ENCODE peak calls at places on chromosomes 13 and 19, in nine cellular contexts. E, P, I, A, R, U, H, X and N are unnamed samples. For H3K4me1, the result is how much of the 10 kb centered on the place peaks cover.

GRCh38 chr19:46840157-46840942 is 10.3 kb downstream of the AP2S1 start:
- DNase-seq in E (no peak), P (no peak), I (peak), A (no peak), R (peak), U (peak), H (peak), X (peak), N (no peak)

GRCh38 chr13:108044929-108045328 is 170.4 kb downstream of the LIG4 start:
- DNase-seq in E (no peak), P (no peak), I (no peak), A (no peak), R (no peak), U (no peak), H (no peak), X (no peak), N (no peak)

GRCh38 chr13:48994731-48995130 is 19.0 kb downstream of the FNDC3A start:
- DNase-seq in E (no peak), P (no peak), I (no peak), A (no peak), R (peak), U (no peak), H (peak), X (peak), N (no peak)

GRCh38 chr13:26872444-26873173 is 112.0 kb upstream of the GPR12 start:
- DNase-seq in E (no peak), P (no peak), I (peak), A (no peak), R (peak), U (peak), H (peak), X (peak), N (peak)

GRCh38 chr13:98592353-98592740 is 15.4 kb upstream of the STK24 start:
- DNase-seq in E (no peak), P (no peak), I (no peak), A (no peak), R (no peak), U (no peak), H (no peak), X (no peak), N (no peak)

GRCh38 chr13:27905650-27906049 is 14.2 kb upstream of the PDX1 start:
- DNase-seq in E (no peak), P (no peak), I (peak), A (no peak), R (no peak), U (no peak), H (no peak), X (no peak), N (no peak)

GRCh38 chr13:107250626-107251025 is 682.7 kb upstream of the ARGLU1 start:
- DNase-seq in E (no peak), P (no peak), I (no peak), A (no peak), R (peak), U (no peak), H (no peak), X (no peak), N (no peak)

GRCh38 chr13:31503626-31504025 is 235.7 kb upstream of the RXFP2 start:
- DNase-seq in E (no peak), P (no peak), I (no peak), A (no peak), R (no peak), U (no peak), H (no peak), X (no peak), N (no peak)

GRCh38 chr13:91595677-91596076 is 197.3 kb downstream of the GPC5 start:
- DNase-seq in E (no peak), P (no peak), I (no peak), A (no peak), R (no peak), U (no peak), H (no peak), X (no peak), N (no peak)

GRCh38 chr19:13238891-13239534 is 88.8 kb downstream of the IER2 start:
- DNase-seq in E (no peak), P (no peak), I (no peak), A (no peak), R (no peak), U (no peak), H (no peak), X (no peak), N (no peak)
- TF ChIP-seq CTCF in E (no peak), P (no peak), I (no peak), A (no peak), R (no peak), U (no peak), H (no peak), X (no peak), N (no peak)

GRCh38 chr19:3453840-3454239 is 26.5 kb downstream of the SMIM24 start:
- DNase-seq in E (no peak), P (no peak), I (no peak), A (no peak), R (no peak), U (no peak), H (no peak), X (no peak), N (no peak)
- H3K4me3 ChIP-seq in E (no peak), P (no peak), I (no peak), A (no peak), R (no peak), U (no peak), H (no peak), X (no peak), N (no peak)

GRCh38 chr19:48396871-48397176 is 3.4 kb downstream of the GRIN2D start:
- DNase-seq in E (no peak), P (no peak), I (no peak), A (no peak), R (no peak), U (no peak), H (no peak), X (no peak), N (no peak)

GRCh38 chr19:48396010-48396870 is 2.8 kb downstream of the GRIN2D start:
- DNase-seq in E (no peak), P (no peak), I (no peak), A (no peak), R (no peak), U (no peak), H (no peak), X (no peak), N (no peak)

GRCh38 chr19:48397263-48397635 is 3.8 kb downstream of the GRIN2D start:
- DNase-seq in E (no peak), P (no peak), I (no peak), A (no peak), R (no peak), U (no peak), H (no peak), X (no peak), N (no peak)

GRCh38 chr19:48398329-48399235 is 5.1 kb downstream of the GRIN2D start:
- DNase-seq in E (peak), P (peak), I (peak), A (no peak), R (peak), U (peak), H (peak), X (peak), N (peak)

GRCh38 chr19:48397636-48398328 is 4.3 kb downstream of the GRIN2D start:
- DNase-seq in E (no peak), P (no peak), I (no peak), A (no peak), R (no peak), U (no peak), H (peak), X (no peak), N (no peak)
- H3K4me1 ChIP-seq in E (under half), P (under half), I (under half), A (half or more), R (under half), U (under half), H (under half), X (half or more), N (under half)

GRCh38 chr13:23750383-23751121 is 138.6 kb downstream of the MIPEP start:
- DNase-seq in E (no peak), P (no peak), I (no peak), A (no peak), R (peak), U (no peak), H (no peak), X (no peak), N (no peak)

GRCh38 chr13:23754506-23754905 is 134.7 kb downstream of the MIPEP start:
- DNase-seq in E (no peak), P (no peak), I (no peak), A (no peak), R (peak), U (no peak), H (no peak), X (peak), N (no peak)

GRCh38 chr13:23751195-23751594 is 138.0 kb downstream of the MIPEP start:
- DNase-seq in E (no peak), P (no peak), I (no peak), A (no peak), R (peak), U (no peak), H (no peak), X (peak), N (no peak)

GRCh38 chr13:23753523-23753922 is 135.7 kb downstream of the MIPEP start:
- DNase-seq in E (no peak), P (no peak), I (peak), A (no peak), R (peak), U (no peak), H (peak), X (peak), N (no peak)

DNA sequence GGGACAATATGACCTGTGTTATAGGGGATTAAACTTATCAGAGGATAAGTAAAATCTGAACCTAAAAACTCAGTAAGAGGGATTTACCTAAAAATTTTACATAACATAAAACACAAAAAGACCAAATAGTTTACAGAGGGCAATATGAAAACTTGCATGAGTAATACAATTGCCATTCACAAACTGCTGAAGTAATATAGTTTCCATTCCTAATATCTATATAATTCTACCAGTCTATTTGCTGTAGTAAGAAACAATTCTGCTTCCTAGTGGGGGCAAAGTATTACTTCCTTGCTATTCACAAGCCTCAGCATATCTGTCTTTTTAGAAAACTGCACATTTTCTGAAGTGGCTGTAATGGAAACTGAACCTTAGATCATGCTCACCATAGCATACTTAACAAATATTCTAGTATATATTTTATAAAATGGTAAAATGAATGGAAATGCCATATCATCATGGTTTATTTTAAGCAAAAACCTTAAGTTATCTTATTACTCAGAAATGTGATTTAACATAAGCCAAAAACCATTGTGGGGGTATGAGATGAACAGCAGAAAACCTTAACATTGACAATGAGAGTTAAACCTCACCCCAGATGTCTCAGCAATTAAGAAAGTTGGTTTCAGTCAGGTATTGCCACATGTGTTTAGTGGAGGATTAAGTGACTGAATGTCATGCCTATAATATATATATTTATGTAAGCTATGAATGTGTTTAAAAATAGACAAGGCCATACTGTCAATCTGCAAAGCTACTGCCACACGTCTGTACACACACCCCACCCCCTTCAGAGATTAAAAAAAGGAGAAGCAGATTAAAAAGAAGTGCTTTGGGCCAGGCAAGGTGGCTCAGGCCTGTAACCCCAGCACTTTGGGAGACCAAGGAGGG is 136.8 kb downstream of the MIPEP start:
- DNase-seq in E (no peak), P (no peak), I (no peak), A (no peak), R (peak), U (no peak), H (no peak), X (no peak), N (no peak)
- TF ChIP-seq CTCF in E (no peak), P (no peak), I (no peak), A (no peak), R (no peak), U (no peak), H (no peak), X (no peak), N (no peak)

GRCh38 chr13:102693781-102694180 is 1.1 kb downstream of the METTL21C start:
- DNase-seq in E (no peak), P (no peak), I (no peak), A (no peak), R (peak), U (no peak), H (no peak), X (no peak), N (no peak)

GRCh38 chr13:102696465-102696864 is 1.6 kb upstream of the METTL21C start:
- DNase-seq in E (no peak), P (no peak), I (no peak), A (no peak), R (no peak), U (no peak), H (no peak), X (no peak), N (no peak)

GRCh38 chr13:102693250-102693649 is 1.6 kb downstream of the METTL21C start:
- DNase-seq in E (no peak), P (no peak), I (no peak), A (no peak), R (no peak), U (no peak), H (no peak), X (no peak), N (no peak)

GRCh38 chr13:102697264-102697663 is 2.4 kb upstream of the METTL21C start:
- DNase-seq in E (no peak), P (no peak), I (no peak), A (no peak), R (no peak), U (no peak), H (no peak), X (peak), N (no peak)

DNA sequence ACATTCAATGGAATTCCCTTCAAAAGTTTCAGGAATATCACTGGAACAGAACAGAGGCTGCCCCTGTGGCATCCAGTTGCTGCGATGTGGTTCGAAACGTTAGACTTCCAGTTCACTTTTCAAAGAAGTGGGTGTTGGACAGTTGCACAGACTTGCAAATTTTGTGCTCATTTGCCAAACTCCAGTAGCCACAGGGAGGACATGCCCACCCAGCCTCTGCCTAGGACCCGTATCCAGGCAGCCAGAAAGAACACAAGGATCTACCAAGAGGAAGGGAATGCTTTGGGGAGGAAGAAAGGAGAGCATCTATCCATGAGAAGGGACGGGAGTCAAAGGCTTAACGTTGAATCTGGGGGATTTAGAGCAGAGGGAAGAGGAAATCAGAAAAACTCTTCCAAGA is at the start of gene METTL21C:
- DNase-seq in E (no peak), P (no peak), I (no peak), A (no peak), R (no peak), U (no peak), H (no peak), X (no peak), N (no peak)
- H3K4me3 ChIP-seq in E (no peak), P (no peak), I (no peak), A (no peak), R (no peak), U (no peak), H (no peak), X (no peak), N (no peak)

GRCh38 chr19:4292515-4292914 is 9.7 kb downstream of the TMIGD2 start:
- DNase-seq in E (no peak), P (no peak), I (no peak), A (no peak), R (no peak), U (no peak), H (no peak), X (no peak), N (no peak)
- H3K4me1 ChIP-seq in E (under half), P (under half), I (under half), A (under half), R (under half), U (under half), H (under half), X (under half), N (under half)